ENCODE peak calls at places on chromosomes 3 and 15, in five cellular contexts. H is tibial nerve, E is NB4, W is upper lobe of left lung, O is body of pancreas. P is an unnamed sample.
A peak's percentile ranks its signal among the peaks of the same experiment; 100 is the strongest.

GRCh38 chr15:29822100-29822684 is at the start of gene TJP1:
- DNase-seq in H (peak; percentile 62), E (no peak), W (peak; percentile 96), O (peak; percentile 84), P (peak; percentile 42)

GRCh38 chr15:66729339-66729951 is 27.4 kb downstream of the SMAD6 start:
- DNase-seq in H (no peak), E (no peak), W (peak; percentile 84), O (no peak), P (no peak)

GRCh38 chr3:126441256-126441880 is 34.3 kb downstream of the ZXDC start:
- DNase-seq in H (no peak), E (no peak), W (peak; percentile 76), O (peak; percentile 7), P (no peak)

GRCh38 chr15:27271258-27271657 is 300.3 kb downstream of the GABRG3 start:
- DNase-seq in H (no peak), E (no peak), W (peak; percentile 57), O (no peak), P (no peak)

GRCh38 chr3:121724130-121724529 is 25.4 kb downstream of the GOLGB1 start:
- DNase-seq in H (no peak), E (peak; percentile 49), W (no peak), O (no peak), P (no peak)

GRCh38 chr3:125087768-125088391 is 32.1 kb upstream of the HEG1 start:
- DNase-seq in H (no peak), E (no peak), W (no peak), O (no peak), P (peak; percentile 32)

GRCh38 chr3:191047930-191048329 is 151.1 kb upstream of the OSTN start:
- DNase-seq in H (no peak), E (no peak), W (no peak), O (no peak), P (no peak)

GRCh38 chr3:162338514-162338913 is 841.9 kb downstream of the OTOL1 start:
- DNase-seq in H (no peak), E (no peak), W (no peak), O (no peak), P (no peak)

GRCh38 chr3:78823859-78824258 is 943.9 kb downstream of the ROBO1 start:
- DNase-seq in H (no peak), E (no peak), W (no peak), O (no peak), P (no peak)

GRCh38 chr15:88388702-88389101 is 78.5 kb downstream of the MRPL46 start:
- DNase-seq in H (no peak), E (no peak), W (no peak), O (peak; percentile 27), P (no peak)

GRCh38 chr15:86021281-86022264 is 58.1 kb upstream of the AGBL1 start:
- DNase-seq in H (no peak), E (no peak), W (no peak), O (peak; percentile 26), P (peak; percentile 26)

GRCh38 chr3:185830018-185830797 is 5.4 kb upstream of the IGF2BP2 start:
- DNase-seq in H (no peak), E (no peak), W (no peak), O (no peak), P (no peak)

GRCh38 chr3:55446860-55447259 is 40.2 kb downstream of the WNT5A start:
- DNase-seq in H (no peak), E (no peak), W (no peak), O (no peak), P (no peak)

GRCh38 chr3:128801779-128802369 is 75.9 kb downstream of the RAB7A start:
- DNase-seq in H (no peak), E (no peak), W (no peak), O (no peak), P (no peak)

GRCh38 chr15:25830844-25831443 is 32.2 kb downstream of the ATP10A start:
- DNase-seq in H (peak; percentile 39), E (no peak), W (no peak), O (no peak), P (no peak)

GRCh38 chr3:49170744-49171118 is 667 bp upstream of the KLHDC8B start:
- DNase-seq in H (no peak), E (no peak), W (no peak), O (no peak), P (no peak)

GRCh38 chr3:150763841-150764483 is 993 bp upstream of the SIAH2 start:
- DNase-seq in H (peak; percentile 50), E (peak; percentile 80), W (peak; percentile 89), O (peak; percentile 76), P (no peak)

GRCh38 chr15:58770857-58771620 is at the start of gene MINDY2:
- DNase-seq in H (peak; percentile 95), E (peak; percentile 99), W (peak; percentile 100), O (peak; percentile 98), P (peak; percentile 70)

GRCh38 chr3:104108522-104108921 is 1258.2 kb upstream of the ALCAM start:
- DNase-seq in H (no peak), E (no peak), W (no peak), O (no peak), P (no peak)

GRCh38 chr3:4340411-4341335 is 37.5 kb downstream of the SETMAR start:
- DNase-seq in H (no peak), E (peak; percentile 48), W (no peak), O (no peak), P (no peak)

GRCh38 chr15:73600413-73601050 is 32.7 kb downstream of the NPTN start:
- DNase-seq in H (no peak), E (no peak), W (no peak), O (no peak), P (no peak)

GRCh38 chr3:8416965-8417364 is 84.7 kb upstream of the LMCD1 start:
- DNase-seq in H (no peak), E (peak; percentile 25), W (no peak), O (peak; percentile 56), P (no peak)

GRCh38 chr15:101049856-101050646 is 130.9 kb downstream of the LRRK1 start:
- DNase-seq in H (no peak), E (no peak), W (no peak), O (no peak), P (no peak)

GRCh38 chr15:101052681-101053121 is 133.5 kb downstream of the LRRK1 start:
- DNase-seq in H (peak; percentile 2), E (no peak), W (peak; percentile 73), O (no peak), P (no peak)

GRCh38 chr15:101050647-101051290 is 131.6 kb downstream of the LRRK1 start:
- DNase-seq in H (no peak), E (no peak), W (no peak), O (no peak), P (no peak)

GRCh38 chr15:101052031-101052620 is 133.0 kb downstream of the LRRK1 start:
- DNase-seq in H (peak; percentile 2), E (no peak), W (no peak), O (no peak), P (no peak)

GRCh38 chr15:101051291-101052030 is 132.3 kb downstream of the LRRK1 start:
- DNase-seq in H (no peak), E (no peak), W (peak; percentile 60), O (no peak), P (no peak)
- TF ChIP-seq POLR2A in H (no peak), E (no peak), W (no peak), O (no peak), P (no peak)

DNA sequence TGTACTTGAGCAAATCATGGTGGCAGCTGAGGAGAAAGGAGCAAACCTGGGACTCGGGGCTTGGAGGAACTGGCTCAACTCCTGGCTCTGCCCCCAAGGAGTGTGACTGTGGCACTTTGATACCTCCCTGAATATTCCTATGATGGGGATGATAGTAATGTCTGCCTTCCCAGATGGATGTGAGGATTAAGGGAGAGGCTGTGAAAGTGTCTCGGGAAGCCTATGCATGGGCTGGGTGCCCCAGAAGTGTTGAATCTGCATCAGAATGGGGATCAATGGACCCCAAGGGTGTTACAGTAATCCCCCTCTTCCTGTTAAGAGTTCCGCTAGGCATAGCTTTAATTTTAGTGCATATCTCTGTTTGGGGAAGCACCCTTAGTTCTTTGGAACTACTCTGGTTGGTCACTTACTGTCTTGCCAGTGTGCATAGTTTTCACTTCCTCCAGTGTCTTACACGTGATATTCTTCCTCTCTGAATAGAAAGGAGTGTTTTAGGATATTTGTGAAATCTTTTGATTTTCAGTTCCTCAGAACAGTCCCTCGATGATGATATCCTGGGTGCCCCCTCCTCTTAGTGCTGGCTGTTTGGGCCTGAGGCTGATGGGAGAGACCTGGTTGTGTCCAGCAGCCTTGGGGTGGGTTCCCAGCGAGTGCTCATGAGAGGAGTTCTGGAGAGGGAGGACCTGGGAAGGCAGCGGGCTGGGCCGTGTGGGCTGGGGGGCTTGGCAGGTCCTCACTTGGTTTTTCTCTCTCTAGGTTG is 97.5 kb downstream of the CHDH start:
- DNase-seq in H (no peak), E (no peak), W (peak; percentile 52), O (peak; percentile 2), P (no peak)
- TF ChIP-seq POLR2A in H (no peak), E (no peak), W (no peak), O (no peak), P (no peak)

DNA sequence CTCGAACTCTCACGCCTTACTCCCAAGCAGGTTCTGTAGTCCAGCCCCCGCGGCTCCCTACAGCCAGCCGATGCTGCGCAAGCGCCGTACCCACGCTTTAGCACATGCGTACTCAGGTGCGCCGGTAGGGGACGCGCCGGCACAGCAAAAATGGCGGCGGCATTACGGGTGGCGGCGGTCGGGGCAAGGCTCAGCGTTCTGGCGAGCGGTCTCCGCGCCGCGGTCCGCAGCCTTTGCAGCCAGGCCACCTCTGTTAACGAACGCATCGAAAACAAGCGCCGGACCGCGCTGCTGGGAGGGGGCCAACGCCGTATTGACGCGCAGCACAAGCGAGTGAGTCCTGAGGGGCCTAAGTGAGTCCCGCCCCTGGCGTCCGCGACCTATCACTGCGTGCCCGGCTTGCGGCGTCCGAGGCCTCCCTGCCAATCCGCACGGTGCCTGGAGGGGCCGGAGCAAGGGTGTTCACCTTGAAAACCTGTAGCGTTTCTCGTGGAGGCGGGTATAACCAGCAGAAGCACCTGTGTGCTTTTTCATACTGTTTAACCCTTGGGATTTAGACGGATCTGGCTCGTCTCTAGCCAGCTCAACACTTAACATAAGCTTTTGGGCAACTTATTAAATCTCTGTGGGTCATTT is at the start of gene PCCB:
- DNase-seq in H (peak; percentile 86), E (peak; percentile 95), W (peak; percentile 97), O (peak; percentile 95), P (peak; percentile 94)
- TF ChIP-seq POLR2A in H (peak; percentile 68), E (peak; percentile 89), W (no peak), O (peak; percentile 85), P (peak; percentile 91)

GRCh38 chr3:149375824-149376196 is 1.6 kb downstream of the TM4SF1 start:
- DNase-seq in H (no peak), E (no peak), W (no peak), O (no peak), P (no peak)

GRCh38 chr3:149375164-149375823 is 2.2 kb downstream of the TM4SF1 start:
- DNase-seq in H (no peak), E (no peak), W (no peak), O (no peak), P (no peak)

GRCh38 chr3:149376728-149377407 is 581 bp downstream of the TM4SF1 start:
- DNase-seq in H (no peak), E (no peak), W (no peak), O (peak; percentile 63), P (no peak)

GRCh38 chr3:149378420-149379388 is 1.3 kb upstream of the TM4SF1 start:
- DNase-seq in H (no peak), E (no peak), W (peak; percentile 22), O (no peak), P (no peak)

GRCh38 chr3:149377408-149378111 is at the start of gene TM4SF1:
- DNase-seq in H (peak; percentile 61), E (no peak), W (no peak), O (peak; percentile 89), P (peak; percentile 93)
- TF ChIP-seq POLR2A in H (peak; percentile 55), E (no peak), W (no peak), O (peak; percentile 98), P (peak; percentile 87)

GRCh38 chr15:42798802-42799201 is 61.9 kb upstream of the CDAN1 start:
- DNase-seq in H (no peak), E (no peak), W (no peak), O (no peak), P (no peak)
- TF ChIP-seq POLR2A in H (no peak), E (no peak), W (no peak), O (no peak), P (no peak)

P was measured in H54.